ENCODE peak calls at places on chromosomes 13 and 19, in four cellular contexts. V, D, A and K are unnamed samples.

GRCh38 chr13:33352520-33352919 is 67.0 kb upstream of the STARD13 start:
- DNase-seq in D (no peak), A (no peak), V (no peak), K (no peak)

GRCh38 chr19:56273563-56274117 is 1.1 kb downstream of the EDDM13 start:
- DNase-seq in D (no peak), A (no peak), V (no peak), K (no peak)

GRCh38 chr19:43983544-43983911 is 460 bp upstream of the ZNF155 start:
- DNase-seq in A (no peak), D (no peak), V (no peak), K (no peak)

GRCh38 chr13:113550453-113550852 is 34.1 kb upstream of the TFDP1 start:
- DNase-seq in A (no peak), V (no peak), D (no peak), K (no peak)

GRCh38 chr13:113401452-113402415 is 37.8 kb upstream of the GRTP1 start:
- DNase-seq in A (no peak), V (no peak), D (no peak), K (no peak)

GRCh38 chr13:113141591-113141950 is 16.9 kb upstream of the PROZ start:
- DNase-seq in D (no peak), V (no peak), A (no peak), K (no peak)

GRCh38 chr13:109213714-109214113 is 572.7 kb downstream of the IRS2 start:
- DNase-seq in A (no peak), V (no peak), D (no peak), K (no peak)

GRCh38 chr19:39705578-39706188 is 1.4 kb downstream of the LGALS14 start:
- DNase-seq in D (peak; percentile 37), V (no peak), A (no peak), K (no peak)

GRCh38 chr19:3852614-3853254 is 16.1 kb downstream of the ZFR2 start:
- DNase-seq in A (no peak), V (peak; percentile 14), D (peak; percentile 76), K (no peak)

GRCh38 chr13:67520886-67521285 is 290.8 kb upstream of the PCDH9 start:
- DNase-seq in V (no peak), D (peak; percentile 89), A (no peak), K (no peak)

GRCh38 chr13:113884821-113885220 is 20.9 kb upstream of the GAS6 start:
- DNase-seq in V (no peak), A (no peak), D (no peak), K (no peak)

GRCh38 chr13:33556828-33557227 is 261.1 kb upstream of the RFC3 start:
- DNase-seq in V (no peak), D (no peak), A (no peak), K (no peak)

GRCh38 chr13:75635101-75635620 is 969 bp upstream of the LMO7 start:
- DNase-seq in V (peak; percentile 44), A (no peak), D (no peak), K (no peak)

GRCh38 chr19:269241-269640 is 22.0 kb downstream of the PLPP2 start:
- DNase-seq in A (no peak), D (no peak), V (no peak), K (no peak)

GRCh38 chr19:4267101-4267900 is 11.8 kb upstream of the SHD start:
- DNase-seq in V (peak; percentile 73), D (peak; percentile 84), A (peak; percentile 56), K (peak; percentile 71)

GRCh38 chr13:80704369-80704768 is 363.4 kb upstream of the SPRY2 start:
- DNase-seq in A (no peak), D (no peak), V (no peak), K (no peak)

GRCh38 chr19:788821-789472 is 8.3 kb upstream of the PTBP1 start:
- DNase-seq in A (no peak), V (peak; percentile 65), D (no peak), K (no peak)

GRCh38 chr13:38979891-38980627 is 10.6 kb downstream of the STOML3 start:
- DNase-seq in D (no peak), A (no peak), V (peak; percentile 20), K (peak; percentile 3)

GRCh38 chr13:21849323-21849722 is 178.4 kb downstream of the FGF9 start:
- DNase-seq in A (no peak), V (peak; percentile 52), D (peak; percentile 69), K (no peak)

GRCh38 chr13:25286308-25286968 is 850 bp downstream of the MTMR6 start:
- DNase-seq in A (no peak), D (peak; percentile 53), V (peak; percentile 62), K (peak; percentile 9)

GRCh38 chr13:98541211-98541610 is 35.7 kb downstream of the STK24 start:
- DNase-seq in V (no peak), D (no peak), A (no peak), K (no peak)